ENCODE peak calls at places on chromosomes 3 and 15, in nine cellular contexts. Y is IMR-90; Q is A673; I is caudate nucleus; S is CD4-positive, CD25-positive, alpha-beta regulatory T cell; V is HL-60; B is neural progenitor cell; E is testis; U is cardiac muscle cell. Z is an unnamed sample.

GRCh38 chr15:64288999-64289398 is 67.0 kb downstream of the CSNK1G1 start:
- DNase-seq in Y (no peak), Q (no peak), I (no peak), S (no peak), V (no peak), B (no peak), E (no peak), U (no peak), Z (no peak)

GRCh38 chr3:50317303-50317702 is 5.2 kb downstream of the HYAL2 start:
- DNase-seq in Y (no peak), Q (no peak), I (no peak), S (no peak), V (no peak), B (no peak), E (no peak), U (no peak), Z (no peak)

GRCh38 chr15:77874071-77874470 is 203.4 kb downstream of the TBC1D2B start:
- DNase-seq in Y (no peak), Q (no peak), I (no peak), S (no peak), V (no peak), B (no peak), E (no peak), U (no peak), Z (no peak)

GRCh38 chr3:52683611-52684010 is 2.1 kb downstream of the PBRM1 start:
- DNase-seq in Y (no peak), Q (no peak), I (no peak), S (no peak), V (no peak), B (no peak), E (no peak), U (no peak), Z (no peak)

GRCh38 chr3:124878561-124879394 is 8.4 kb downstream of the ITGB5 start:
- DNase-seq in Y (peak), Q (peak), I (no peak), S (no peak), V (no peak), B (no peak), E (no peak), U (no peak), Z (peak)

GRCh38 chr3:89851974-89852621 is 744.7 kb downstream of the EPHA3 start:
- DNase-seq in Y (peak), Q (peak), I (peak), S (no peak), V (no peak), B (peak), E (peak), U (peak), Z (no peak)

GRCh38 chr15:101652783-101653430 is 726 bp upstream of the TM2D3 start:
- DNase-seq in Y (no peak), Q (peak), I (no peak), S (no peak), V (no peak), B (no peak), E (no peak), U (no peak), Z (no peak)

GRCh38 chr3:179292440-179292839 is 30.4 kb upstream of the ZNF639 start:
- DNase-seq in Y (peak), Q (peak), I (no peak), S (no peak), V (no peak), B (no peak), E (no peak), U (no peak), Z (no peak)

GRCh38 chr15:99154271-99154670 is 49.4 kb downstream of the SYNM start:
- DNase-seq in Y (peak), Q (peak), I (no peak), S (no peak), V (no peak), B (no peak), E (peak), U (no peak), Z (no peak)

GRCh38 chr3:182139627-182140357 is 428.1 kb downstream of the SOX2 start:
- DNase-seq in Y (no peak), Q (no peak), I (no peak), S (no peak), V (no peak), B (no peak), E (no peak), U (no peak), Z (no peak)

GRCh38 chr15:60614862-60615771 is 136.2 kb upstream of the ICE2 start:
- DNase-seq in Y (no peak), Q (no peak), I (no peak), S (no peak), V (no peak), B (peak), E (no peak), U (no peak), Z (no peak)

GRCh38 chr15:73921257-73921890 is 4.9 kb upstream of the LOXL1 start:
- DNase-seq in Y (no peak), Q (no peak), I (no peak), S (no peak), V (no peak), B (no peak), E (no peak), U (no peak), Z (no peak)

GRCh38 chr3:150469931-150470740 is 62.0 kb downstream of the TSC22D2 start:
- DNase-seq in Y (peak), Q (no peak), I (no peak), S (no peak), V (no peak), B (no peak), E (no peak), U (no peak), Z (no peak)

GRCh38 chr3:109900774-109901173 is 563.4 kb upstream of the DPPA4 start:
- DNase-seq in Y (no peak), Q (no peak), I (no peak), S (no peak), V (no peak), B (no peak), E (no peak), U (no peak), Z (no peak)

GRCh38 chr3:173652093-173652492 is 254.5 kb downstream of the NLGN1 start:
- DNase-seq in Y (peak), Q (no peak), I (no peak), S (no peak), V (no peak), B (no peak), E (no peak), U (no peak), Z (no peak)

GRCh38 chr3:43071313-43071893 is 34.5 kb downstream of the POMGNT2 start:
- DNase-seq in Y (no peak), Q (peak), I (no peak), S (peak), V (no peak), B (peak), E (no peak), U (no peak), Z (no peak)

GRCh38 chr3:114758828-114759709 is 388.0 kb downstream of the ZBTB20 start:
- DNase-seq in Y (peak), Q (peak), I (no peak), S (no peak), V (no peak), B (no peak), E (peak), U (no peak), Z (no peak)

GRCh38 chr3:27716309-27716708 is 5.8 kb downstream of the EOMES start:
- DNase-seq in Y (no peak), Q (no peak), I (no peak), S (no peak), V (no peak), B (no peak), E (no peak), U (no peak), Z (no peak)

GRCh38 chr15:85116925-85117646 is 135.4 kb downstream of the PDE8A start:
- DNase-seq in Y (peak), Q (no peak), I (no peak), S (no peak), V (no peak), B (no peak), E (no peak), U (no peak), Z (no peak)

GRCh38 chr15:40793216-40793989 is 13.5 kb upstream of the ZFYVE19 start:
- DNase-seq in Y (peak), Q (peak), I (no peak), S (no peak), V (no peak), B (no peak), E (peak), U (no peak), Z (no peak)

GRCh38 chr3:126442849-126443229 is 32.9 kb downstream of the ZXDC start:
- DNase-seq in Y (no peak), Q (no peak), I (no peak), S (no peak), V (no peak), B (no peak), E (peak), U (no peak), Z (no peak)

GRCh38 chr3:29503969-29504368 is 223.1 kb downstream of the RBMS3 start:
- DNase-seq in Y (peak), Q (no peak), I (no peak), S (no peak), V (no peak), B (no peak), E (no peak), U (no peak), Z (peak)

GRCh38 chr3:127467386-127467785 is 123.1 kb downstream of the TPRA1 start:
- DNase-seq in Y (no peak), Q (peak), I (no peak), S (no peak), V (no peak), B (no peak), E (no peak), U (no peak), Z (no peak)

GRCh38 chr3:143313598-143314188 is 194.1 kb downstream of the CHST2 start:
- DNase-seq in Y (no peak), Q (no peak), I (no peak), S (no peak), V (no peak), B (no peak), E (no peak), U (no peak), Z (no peak)

GRCh38 chr3:89697321-89697916 is 590.0 kb downstream of the EPHA3 start:
- DNase-seq in Y (no peak), Q (no peak), I (no peak), S (no peak), V (no peak), B (no peak), E (peak), U (no peak), Z (no peak)

GRCh38 chr3:38369186-38369585 is 22.6 kb downstream of the XYLB start:
- DNase-seq in Y (no peak), Q (no peak), I (no peak), S (no peak), V (no peak), B (no peak), E (no peak), U (no peak), Z (no peak)

GRCh38 chr3:39814007-39814406 is 4.6 kb downstream of the MYRIP start:
- DNase-seq in Y (no peak), Q (no peak), I (no peak), S (no peak), V (no peak), B (no peak), E (no peak), U (no peak), Z (no peak)

GRCh38 chr15:61169904-61170695 is 59.0 kb downstream of the RORA start:
- DNase-seq in Y (no peak), Q (peak), I (no peak), S (peak), V (no peak), B (peak), E (no peak), U (no peak), Z (no peak)

GRCh38 chr3:101898752-101899169 is 49.4 kb downstream of the NFKBIZ start:
- DNase-seq in Y (no peak), Q (no peak), I (no peak), S (no peak), V (peak), B (no peak), E (no peak), U (no peak), Z (no peak)

GRCh38 chr3:101898062-101898461 is 48.7 kb downstream of the NFKBIZ start:
- DNase-seq in Y (no peak), Q (no peak), I (no peak), S (no peak), V (no peak), B (no peak), E (no peak), U (no peak), Z (no peak)

GRCh38 chr3:101900736-101901135 is 51.4 kb downstream of the NFKBIZ start:
- DNase-seq in Y (no peak), Q (no peak), I (no peak), S (no peak), V (no peak), B (no peak), E (no peak), U (no peak), Z (no peak)

GRCh38 chr3:101902041-101902440 is 52.7 kb downstream of the NFKBIZ start:
- DNase-seq in Y (peak), Q (peak), I (no peak), S (no peak), V (peak), B (no peak), E (no peak), U (no peak), Z (no peak)

GRCh38 chr3:101900316-101900715 is 51.0 kb downstream of the NFKBIZ start:
- DNase-seq in Y (no peak), Q (no peak), I (no peak), S (no peak), V (no peak), B (no peak), E (no peak), U (no peak), Z (no peak)
- H3K27ac ChIP-seq in Y (no peak), Q (no peak), I (no peak), S (no peak), V (no peak), B (no peak), E (no peak), U (no peak), Z (no peak)

GRCh38 chr3:71690222-71690821 is 34.9 kb downstream of the EIF4E3 start:
- DNase-seq in Y (peak), Q (no peak), I (no peak), S (no peak), V (no peak), B (no peak), E (peak), U (no peak), Z (no peak)
- H3K27ac ChIP-seq in Y (peak), Q (no peak), I (no peak), S (no peak), V (no peak), B (no peak), E (peak), U (no peak), Z (no peak)

GRCh38 chr15:38440353-38441129 is 13.4 kb upstream of the FAM98B start:
- DNase-seq in Y (peak), Q (peak), I (peak), S (peak), V (peak), B (peak), E (peak), U (peak), Z (peak)
- H3K27ac ChIP-seq in Y (no peak), Q (no peak), I (no peak), S (no peak), V (peak), B (no peak), E (no peak), U (no peak), Z (peak)

GRCh38 chr3:129025691-129026435 is 24.8 kb downstream of the EFCC1 start:
- DNase-seq in Y (no peak), Q (no peak), I (no peak), S (no peak), V (no peak), B (no peak), E (peak), U (no peak), Z (peak)
- H3K27ac ChIP-seq in Y (no peak), Q (no peak), I (no peak), S (peak), V (no peak), B (no peak), E (peak), U (no peak), Z (peak)